ENCODE peak calls at places on chromosomes 4 and X, in seven cellular contexts. J is ovary, E is lower lobe of right lung, T is psoas muscle, Z is mammary epithelial cell, F is GM23338, Y is SK-N-SH. L is an unnamed sample. For H3K4me1, the result is how much of the 10 kb centered on the place peaks cover.

GRCh38 chr4:53508446-53508845 is 82.8 kb downstream of the LNX1 start:
- DNase-seq in J (no peak), E (no peak), T (no peak), Z (peak), F (no peak), Y (no peak), L (peak)

GRCh38 chrX:102934624-102935023 is 2.4 kb upstream of the RAB40AL start:
- DNase-seq in J (no peak), E (no peak), T (no peak), Z (peak), F (peak), Y (peak), L (peak)

GRCh38 chr4:145034727-145035211 is 63.2 kb downstream of the ANAPC10 start:
- DNase-seq in J (no peak), E (no peak), T (peak), Z (peak), F (no peak), Y (no peak), L (peak)

GRCh38 chr4:94486372-94486801 is 34.6 kb downstream of the PDLIM5 start:
- DNase-seq in J (no peak), E (no peak), T (no peak), Z (peak), F (no peak), Y (no peak), L (no peak)

GRCh38 chrX:37796805-37797204 is 16.9 kb downstream of the CYBB start:
- DNase-seq in J (no peak), E (peak), T (peak), Z (no peak), F (no peak), Y (no peak), L (no peak)

GRCh38 chr4:119337010-119337409 is 15.1 kb upstream of the FABP2 start:
- DNase-seq in J (no peak), E (no peak), T (no peak), Z (no peak), F (no peak), Y (no peak), L (peak)

GRCh38 chrX:40127052-40127451 is 29.3 kb upstream of the BCOR start:
- DNase-seq in J (no peak), E (no peak), T (peak), Z (no peak), F (no peak), Y (no peak), L (peak)

GRCh38 chr4:87657525-87657924 is 7.4 kb downstream of the DMP1 start:
- DNase-seq in J (no peak), E (no peak), T (no peak), Z (peak), F (no peak), Y (no peak), L (peak)

GRCh38 chr4:16496501-16496900 is 270.2 kb upstream of the TAPT1 start:
- DNase-seq in J (no peak), E (no peak), T (no peak), Z (no peak), F (no peak), Y (no peak), L (peak)

GRCh38 chrX:47194388-47194787 is 759 bp downstream of the UBA1 start:
- DNase-seq in J (no peak), E (no peak), T (peak), Z (no peak), F (no peak), Y (no peak), L (no peak)

GRCh38 chr4:31088600-31089230 is 368.5 kb downstream of the PCDH7 start:
- DNase-seq in J (no peak), E (no peak), T (no peak), Z (no peak), F (no peak), Y (no peak), L (no peak)

GRCh38 chr4:4852591-4853362 is 6.7 kb upstream of the MSX1 start:
- DNase-seq in J (no peak), E (no peak), T (peak), Z (peak), F (peak), Y (peak), L (no peak)

GRCh38 chr4:129213692-129214091 is 117.7 kb downstream of the C4orf33 start:
- DNase-seq in J (no peak), E (no peak), T (no peak), Z (no peak), F (no peak), Y (no peak), L (no peak)

GRCh38 chrX:40010550-40011364 is 87.0 kb downstream of the BCOR start:
- DNase-seq in J (no peak), E (no peak), T (no peak), Z (no peak), F (no peak), Y (peak), L (peak)

GRCh38 chrX:14712096-14712495 is 160.8 kb downstream of the FANCB start:
- DNase-seq in J (no peak), E (no peak), T (no peak), Z (no peak), F (peak), Y (no peak), L (no peak)

GRCh38 chr4:11297201-11297600 is 131.5 kb downstream of the HS3ST1 start:
- DNase-seq in J (no peak), E (no peak), T (no peak), Z (peak), F (no peak), Y (no peak), L (no peak)

GRCh38 chr4:173413043-173413442 is 14.1 kb upstream of the SCRG1 start:
- DNase-seq in J (no peak), E (no peak), T (no peak), Z (no peak), F (no peak), Y (no peak), L (no peak)

GRCh38 chr4:147727476-147728028 is 4.3 kb upstream of the ARHGAP10 start:
- DNase-seq in J (no peak), E (no peak), T (no peak), Z (peak), F (no peak), Y (no peak), L (no peak)

GRCh38 chrX:143664302-143664701 is 28.4 kb upstream of the SLITRK4 start:
- DNase-seq in J (no peak), E (no peak), T (no peak), Z (no peak), F (peak), Y (peak), L (peak)

GRCh38 chr4:2255501-2256155 is 6.3 kb downstream of the MXD4 start:
- DNase-seq in J (peak), E (peak), T (peak), Z (no peak), F (peak), Y (peak), L (no peak)

GRCh38 chrX:68945603-68946228 is 116.9 kb downstream of the EFNB1 start:
- DNase-seq in J (no peak), E (no peak), T (no peak), Z (no peak), F (peak), Y (no peak), L (peak)

GRCh38 chrX:112614640-112615039 is 65.1 kb downstream of the LHFPL1 start:
- DNase-seq in J (no peak), E (no peak), T (no peak), Z (no peak), F (peak), Y (no peak), L (no peak)

GRCh38 chr4:53490965-53491622 is 100.2 kb downstream of the LNX1 start:
- DNase-seq in J (no peak), E (no peak), T (no peak), Z (peak), F (peak), Y (peak), L (peak)

GRCh38 chr4:122617597-122618593 is 3.0 kb downstream of the IL21 start:
- DNase-seq in J (no peak), E (no peak), T (no peak), Z (no peak), F (peak), Y (no peak), L (no peak)

GRCh38 chrX:154457491-154458115 is 478 bp upstream of the PLXNA3 start:
- DNase-seq in J (peak), E (peak), T (no peak), Z (peak), F (peak), Y (peak), L (peak)

GRCh38 chrX:132489256-132490085 is 633 bp upstream of the MBNL3 start:
- DNase-seq in J (peak), E (peak), T (peak), Z (peak), F (peak), Y (peak), L (peak)

GRCh38 chr4:147839651-147840050 is 107.8 kb downstream of the ARHGAP10 start:
- DNase-seq in J (no peak), E (no peak), T (no peak), Z (no peak), F (no peak), Y (no peak), L (no peak)

GRCh38 chr4:8239661-8240060 is 29.9 kb upstream of the HTRA3 start:
- DNase-seq in J (no peak), E (no peak), T (peak), Z (no peak), F (no peak), Y (no peak), L (no peak)

GRCh38 chr4:125155251-125155650 is 159.5 kb upstream of the FAT4 start:
- DNase-seq in J (no peak), E (no peak), T (no peak), Z (no peak), F (no peak), Y (no peak), L (no peak)

GRCh38 chr4:23884261-23884660 is 5.6 kb downstream of the PPARGC1A start:
- DNase-seq in J (no peak), E (no peak), T (no peak), Z (peak), F (no peak), Y (no peak), L (no peak)

DNA sequence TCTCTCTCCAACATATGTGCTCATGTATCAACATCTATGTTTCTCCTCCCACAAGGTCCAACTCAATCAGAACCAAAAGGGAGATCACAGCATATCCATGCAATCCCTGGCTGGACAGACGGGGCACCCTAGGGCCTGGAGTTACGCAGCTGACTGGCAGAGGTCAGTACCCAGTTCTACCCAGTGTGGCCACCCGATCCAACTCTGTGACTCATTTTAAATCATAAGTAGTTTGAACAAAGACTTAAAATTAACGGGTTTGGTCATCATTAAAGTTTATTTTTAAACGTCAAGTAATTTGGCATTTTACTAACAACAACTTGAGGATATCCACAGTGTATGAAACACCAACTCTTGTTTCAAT is 59.5 kb downstream of the APBB2 start:
- DNase-seq in J (no peak), E (no peak), T (no peak), Z (no peak), F (no peak), Y (no peak), L (no peak)
- H3K27ac ChIP-seq in J (no peak), E (no peak), T (no peak), Z (no peak), F (no peak), Y (peak), L (peak)

GRCh38 chr4:80730158-80730557 is 300.4 kb upstream of the BMP3 start:
- DNase-seq in J (no peak), E (no peak), T (no peak), Z (no peak), F (no peak), Y (no peak), L (no peak)
- H3K4me1 ChIP-seq in J (under half), E (under half), T (under half), Z (under half), F (under half), Y (under half), L (under half)

GRCh38 chr4:142960867-142961644 is 115.0 kb upstream of the INPP4B start:
- DNase-seq in J (no peak), E (no peak), T (no peak), Z (no peak), F (no peak), Y (no peak), L (no peak)
- H3K27ac ChIP-seq in J (no peak), E (peak), T (no peak), Z (no peak), F (no peak), Y (no peak), L (no peak)

GRCh38 chr4:54967289-54967688 is 158.1 kb downstream of the KDR start:
- DNase-seq in J (no peak), E (no peak), T (no peak), Z (no peak), F (no peak), Y (no peak), L (no peak)
- H3K4me1 ChIP-seq in J (under half), E (under half), T (under half), Z (under half), F (under half), Y (under half), L (under half)

GRCh38 chr4:15376145-15376544 is 51.7 kb upstream of the C1QTNF7 start:
- DNase-seq in J (no peak), E (no peak), T (no peak), Z (no peak), F (no peak), Y (no peak), L (no peak)

GRCh38 chr4:15378055-15378454 is 49.8 kb upstream of the C1QTNF7 start:
- DNase-seq in J (no peak), E (no peak), T (no peak), Z (peak), F (no peak), Y (no peak), L (no peak)

GRCh38 chr4:15375707-15376106 is 52.1 kb upstream of the C1QTNF7 start:
- DNase-seq in J (no peak), E (no peak), T (no peak), Z (no peak), F (no peak), Y (no peak), L (no peak)

GRCh38 chr4:15376594-15376993 is 51.2 kb upstream of the C1QTNF7 start:
- DNase-seq in J (no peak), E (no peak), T (no peak), Z (peak), F (peak), Y (no peak), L (no peak)

DNA sequence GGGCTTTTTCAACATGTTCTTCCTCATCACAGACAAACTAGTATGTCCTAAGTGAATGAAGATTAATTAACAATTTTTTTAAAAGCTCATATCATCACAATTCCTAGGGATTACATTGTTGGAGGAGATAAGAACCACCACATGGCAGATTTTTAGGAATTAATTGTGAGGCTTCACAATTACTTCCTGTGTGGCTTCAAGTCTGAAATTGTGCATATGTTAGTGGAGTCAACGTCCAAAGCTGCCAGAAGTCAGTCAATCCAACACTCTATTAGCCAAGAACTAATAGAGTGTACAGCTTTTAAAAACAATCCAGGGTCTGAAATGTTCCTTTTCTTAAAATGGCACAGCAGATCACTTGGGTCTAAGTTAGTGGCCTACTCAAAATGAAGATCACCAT is 49.3 kb upstream of the C1QTNF7 start:
- DNase-seq in J (no peak), E (no peak), T (no peak), Z (no peak), F (no peak), Y (no peak), L (no peak)
- H3K27ac ChIP-seq in J (no peak), E (no peak), T (no peak), Z (no peak), F (no peak), Y (no peak), L (no peak)

GRCh38 chr4:80199947-80200346 is 2.6 kb downstream of the PRDM8 start:
- DNase-seq in J (no peak), E (no peak), T (no peak), Z (no peak), F (no peak), Y (no peak), L (no peak)
- H3K4me1 ChIP-seq in J (under half), E (under half), T (under half), Z (under half), F (under half), Y (under half), L (under half)

GRCh38 chr4:76996445-76996844 is 46.9 kb downstream of the SEPTIN11 start:
- DNase-seq in J (no peak), E (no peak), T (no peak), Z (no peak), F (no peak), Y (no peak), L (no peak)

GRCh38 chr4:76997454-76997853 is 47.9 kb downstream of the SEPTIN11 start:
- DNase-seq in J (no peak), E (no peak), T (no peak), Z (no peak), F (no peak), Y (no peak), L (no peak)

GRCh38 chr4:76993787-76994641 is 44.5 kb downstream of the SEPTIN11 start:
- DNase-seq in J (no peak), E (no peak), T (peak), Z (no peak), F (no peak), Y (no peak), L (peak)

GRCh38 chr4:76998251-76998901 is 48.8 kb downstream of the SEPTIN11 start:
- DNase-seq in J (no peak), E (no peak), T (no peak), Z (no peak), F (no peak), Y (no peak), L (peak)

GRCh38 chr4:76995776-76996175 is 46.2 kb downstream of the SEPTIN11 start:
- DNase-seq in J (no peak), E (no peak), T (no peak), Z (no peak), F (no peak), Y (no peak), L (no peak)
- H3K27ac ChIP-seq in J (no peak), E (no peak), T (no peak), Z (no peak), F (no peak), Y (peak), L (no peak)